ENCODE peak calls at places on chromosomes 6 and 20, in four cellular contexts. M, B, Q and Y are unnamed samples.

GRCh38 chr6:158758464-158758863 is 60.7 kb downstream of the EZR start:
- DNase-seq in M (no peak), B (no peak), Q (no peak), Y (no peak)

GRCh38 chr6:144151010-144151727 is 852 bp downstream of the STX11 start:
- DNase-seq in M (no peak), B (peak; percentile 88), Q (no peak), Y (no peak)

GRCh38 chr20:56440346-56441007 is 27.9 kb upstream of the RTF2 start:
- DNase-seq in M (no peak), B (peak; percentile 58), Q (no peak), Y (no peak)

GRCh38 chr6:37311666-37312473 is 41.9 kb upstream of the RNF8 start:
- DNase-seq in M (no peak), B (no peak), Q (no peak), Y (no peak)

GRCh38 chr6:16413399-16413798 is 175.0 kb downstream of the GMPR start:
- DNase-seq in M (no peak), B (no peak), Q (no peak), Y (no peak)

GRCh38 chr20:24364464-24364863 is 105.0 kb upstream of the SYNDIG1 start:
- DNase-seq in M (no peak), B (no peak), Q (no peak), Y (no peak)

GRCh38 chr6:147201885-147202515 is 2.2 kb upstream of the STXBP5 start:
- DNase-seq in M (peak; percentile 70), B (no peak), Q (peak; percentile 59), Y (peak; percentile 81)

GRCh38 chr20:36919715-36920333 is 31.7 kb downstream of the SAMHD1 start:
- DNase-seq in M (peak; percentile 56), B (peak; percentile 13), Q (peak; percentile 73), Y (peak; percentile 63)

GRCh38 chr20:20237093-20237959 is 130.6 kb upstream of the INSM1 start:
- DNase-seq in M (peak; percentile 54), B (no peak), Q (peak; percentile 55), Y (peak; percentile 76)

GRCh38 chr6:108497883-108498282 is 62.8 kb upstream of the FOXO3 start:
- DNase-seq in M (peak; percentile 15), B (no peak), Q (peak; percentile 45), Y (peak; percentile 45)

GRCh38 chr6:40461643-40462042 is 125.5 kb downstream of the LRFN2 start:
- DNase-seq in M (no peak), B (no peak), Q (no peak), Y (no peak)

GRCh38 chr6:68967549-68968300 is 332.6 kb downstream of the ADGRB3 start:
- DNase-seq in M (peak; percentile 72), B (peak; percentile 12), Q (peak; percentile 50), Y (peak; percentile 2)

GRCh38 chr6:106520711-106521367 is 108.5 kb downstream of the RTN4IP1 start:
- DNase-seq in M (peak; percentile 77), B (peak; percentile 95), Q (no peak), Y (no peak)

GRCh38 chr20:55053389-55053788 is 578.0 kb downstream of the DOK5 start:
- DNase-seq in M (no peak), B (no peak), Q (no peak), Y (no peak)

GRCh38 chr6:56860466-56860865 is 94.4 kb upstream of the BEND6 start:
- DNase-seq in M (no peak), B (no peak), Q (no peak), Y (no peak)

GRCh38 chr20:33311011-33311410 is 28.0 kb downstream of the BPIFB1 start:
- DNase-seq in M (no peak), B (no peak), Q (no peak), Y (no peak)

GRCh38 chr6:132354517-132355167 is 46.6 kb downstream of the MOXD1 start:
- DNase-seq in M (no peak), B (peak; percentile 63), Q (no peak), Y (no peak)

GRCh38 chr6:63066053-63066704 is 145.1 kb upstream of the FKBP1C start:
- DNase-seq in M (no peak), B (no peak), Q (peak; percentile 35), Y (no peak)

GRCh38 chr6:5478380-5478779 is 217.1 kb downstream of the FARS2 start:
- DNase-seq in M (no peak), B (no peak), Q (no peak), Y (no peak)

GRCh38 chr6:77462359-77463307 is 658 bp downstream of the HTR1B start:
- DNase-seq in M (no peak), B (no peak), Q (no peak), Y (no peak)

DNA sequence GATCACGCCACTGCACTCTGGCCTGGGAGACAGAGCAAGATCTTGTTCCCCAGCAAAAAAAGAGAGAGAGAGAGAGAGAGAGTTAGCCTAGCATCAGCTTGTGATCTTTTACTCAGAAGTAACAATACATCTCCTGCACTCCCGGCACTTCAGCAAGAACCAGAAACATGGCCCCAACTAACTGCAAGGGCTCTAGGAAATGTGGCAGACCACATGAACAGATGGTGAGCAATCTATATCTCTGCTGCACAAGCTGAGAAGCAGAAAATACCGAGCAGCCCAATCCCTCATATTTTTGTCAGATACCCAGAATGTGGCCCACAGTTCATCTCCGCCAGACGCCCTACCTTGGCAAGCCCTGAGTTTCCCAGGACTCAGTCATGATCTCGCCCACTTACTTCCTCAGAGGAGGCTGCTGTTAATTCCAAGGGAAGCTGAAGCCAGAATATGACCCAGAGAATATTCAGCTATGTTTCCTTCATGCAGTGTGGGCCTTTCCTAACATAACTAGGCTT is 63.1 kb upstream of the PHACTR1 start:
- DNase-seq in M (no peak), B (no peak), Q (no peak), Y (no peak)
- TF ChIP-seq CTCF in M (no peak), B (no peak), Q (no peak), Y (no peak)

GRCh38 chr20:46148313-46149213 is 30.4 kb downstream of the CD40 start:
- DNase-seq in M (no peak), B (no peak), Q (no peak), Y (no peak)

GRCh38 chr20:46152824-46153586 is 34.9 kb downstream of the CD40 start:
- DNase-seq in M (no peak), B (no peak), Q (no peak), Y (no peak)

GRCh38 chr20:46154796-46155195 is 36.7 kb downstream of the CD40 start:
- DNase-seq in M (no peak), B (no peak), Q (no peak), Y (no peak)

GRCh38 chr20:46151936-46152335 is 33.8 kb downstream of the CD40 start:
- DNase-seq in M (peak; percentile 81), B (no peak), Q (peak; percentile 45), Y (peak; percentile 14)

GRCh38 chr20:46150982-46151381 is 32.9 kb downstream of the CD40 start:
- DNase-seq in M (no peak), B (no peak), Q (no peak), Y (no peak)
- TF ChIP-seq MAX in M (no peak), B (no peak), Q (no peak), Y (no peak)

DNA sequence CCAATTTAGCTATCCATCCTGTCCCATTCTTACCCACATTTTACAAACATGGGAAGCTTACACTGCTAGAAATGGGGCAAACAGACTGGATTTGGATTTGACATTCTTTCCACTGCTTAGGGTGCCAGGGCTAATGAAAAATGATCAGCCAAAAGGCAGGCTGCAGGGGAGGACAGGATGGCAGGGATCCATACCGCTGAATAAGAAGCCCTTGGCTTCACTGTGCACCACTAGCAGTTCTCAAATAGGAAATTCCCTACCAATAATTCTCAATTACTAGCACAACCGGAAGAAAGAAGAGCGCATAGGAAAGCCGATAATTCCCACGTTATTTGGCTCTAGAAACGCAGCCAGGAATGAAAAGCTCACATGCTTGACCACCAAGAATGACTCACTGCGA is 73.1 kb downstream of the NDUFAF5 start:
- DNase-seq in M (no peak), B (no peak), Q (no peak), Y (no peak)
- TF ChIP-seq POLR2AphosphoS2 in M (no peak), B (no peak), Q (no peak), Y (no peak)

GRCh38 chr20:47950103-47950502 is 164.8 kb upstream of the SULF2 start:
- DNase-seq in M (peak; percentile 17), B (no peak), Q (no peak), Y (no peak)
- TF ChIP-seq CTCF in M (no peak), B (no peak), Q (no peak), Y (no peak)

DNA sequence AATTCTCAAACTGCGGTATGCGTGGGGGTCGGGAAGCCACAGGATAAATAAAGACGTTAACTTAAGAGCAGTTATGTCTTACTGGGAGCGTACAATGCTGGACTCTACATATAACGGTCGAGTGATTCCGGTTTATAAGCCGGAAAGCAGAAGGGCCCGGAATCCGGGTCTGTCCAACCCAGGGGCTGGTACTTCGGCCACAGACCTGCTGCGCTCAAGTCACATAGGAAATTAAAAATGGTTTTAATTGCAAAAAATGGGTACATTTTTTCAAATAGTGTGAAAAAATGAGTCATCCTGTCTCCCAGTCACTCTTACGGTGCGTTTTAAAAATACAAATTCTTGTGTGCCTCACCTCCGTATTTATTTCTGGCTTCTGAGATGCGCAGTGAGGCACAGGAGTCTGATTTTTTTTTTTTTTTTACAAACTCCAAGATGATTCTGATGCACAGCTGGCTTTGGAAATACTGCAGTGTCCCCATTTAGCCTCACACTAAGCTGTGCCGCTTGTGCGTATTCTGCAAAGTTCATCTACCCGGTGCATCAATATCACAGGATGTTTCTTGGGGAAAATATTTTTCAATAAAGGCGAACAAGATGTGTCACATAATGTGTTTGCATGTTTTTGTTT is 1.0 kb downstream of the PCIF1 start:
- DNase-seq in M (no peak), B (no peak), Q (no peak), Y (peak; percentile 19)
- TF ChIP-seq MAX in M (no peak), B (no peak), Q (no peak), Y (no peak)